ENCODE peak calls at places on chromosomes 7 and 10, in six cellular contexts. One of them, this sample, is unnamed.

GRCh38 chr10:118918116-118918515 is 111.4 kb upstream of the NANOS1 start:
- DNase-seq in fibroblast of the aortic adventitia: no peak
- DNase-seq in foreskin fibroblast: no peak
- DNase-seq in lower lobe of right lung: no peak
- DNase-seq in CD8-positive, alpha-beta T cell: no peak
- DNase-seq in hepatocyte: no peak
- DNase-seq in this sample: no peak

GRCh38 chr10:83764681-83765080 is 374.6 kb upstream of the GHITM start:
- DNase-seq in fibroblast of the aortic adventitia: no peak
- DNase-seq in foreskin fibroblast: no peak
- DNase-seq in lower lobe of right lung: no peak
- DNase-seq in CD8-positive, alpha-beta T cell: no peak
- DNase-seq in hepatocyte: peak; percentile 59
- DNase-seq in this sample: peak; percentile 1

GRCh38 chr10:42242135-42242805 is 396.1 kb downstream of the ZNF33B start:
- DNase-seq in fibroblast of the aortic adventitia: no peak
- DNase-seq in foreskin fibroblast: peak; percentile 6
- DNase-seq in lower lobe of right lung: no peak
- DNase-seq in CD8-positive, alpha-beta T cell: no peak
- DNase-seq in hepatocyte: no peak
- DNase-seq in this sample: no peak

GRCh38 chr7:124269774-124270173 is 236.9 kb upstream of the TMEM229A start:
- DNase-seq in fibroblast of the aortic adventitia: no peak
- DNase-seq in foreskin fibroblast: no peak
- DNase-seq in lower lobe of right lung: no peak
- DNase-seq in CD8-positive, alpha-beta T cell: no peak
- DNase-seq in hepatocyte: no peak
- DNase-seq in this sample: no peak

GRCh38 chr10:33010132-33011037 is 52.4 kb upstream of the ITGB1 start:
- DNase-seq in fibroblast of the aortic adventitia: peak; percentile 80
- DNase-seq in foreskin fibroblast: peak; percentile 84
- DNase-seq in lower lobe of right lung: no peak
- DNase-seq in CD8-positive, alpha-beta T cell: peak; percentile 30
- DNase-seq in hepatocyte: peak; percentile 54
- DNase-seq in this sample: peak; percentile 84

GRCh38 chr7:2438775-2439174 is 35.4 kb downstream of the CHST12 start:
- DNase-seq in fibroblast of the aortic adventitia: no peak
- DNase-seq in foreskin fibroblast: no peak
- DNase-seq in lower lobe of right lung: no peak
- DNase-seq in CD8-positive, alpha-beta T cell: no peak
- DNase-seq in hepatocyte: no peak
- DNase-seq in this sample: no peak

GRCh38 chr7:159061674-159062212 is 82.9 kb downstream of the VIPR2 start:
- DNase-seq in fibroblast of the aortic adventitia: no peak
- DNase-seq in foreskin fibroblast: no peak
- DNase-seq in lower lobe of right lung: no peak
- DNase-seq in CD8-positive, alpha-beta T cell: no peak
- DNase-seq in hepatocyte: peak; percentile 63
- DNase-seq in this sample: peak; percentile 24

GRCh38 chr10:60594476-60595051 is 183.7 kb upstream of the CDK1 start:
- DNase-seq in fibroblast of the aortic adventitia: peak; percentile 26
- DNase-seq in foreskin fibroblast: peak; percentile 71
- DNase-seq in lower lobe of right lung: no peak
- DNase-seq in CD8-positive, alpha-beta T cell: no peak
- DNase-seq in hepatocyte: no peak
- DNase-seq in this sample: peak; percentile 70

GRCh38 chr7:140078392-140078791 is 15.6 kb upstream of the PARP12 start:
- DNase-seq in fibroblast of the aortic adventitia: no peak
- DNase-seq in foreskin fibroblast: no peak
- DNase-seq in lower lobe of right lung: no peak
- DNase-seq in CD8-positive, alpha-beta T cell: peak; percentile 25
- DNase-seq in hepatocyte: no peak
- DNase-seq in this sample: no peak

GRCh38 chr7:70400829-70401380 is 731.0 kb upstream of the GALNT17 start:
- DNase-seq in fibroblast of the aortic adventitia: no peak
- DNase-seq in foreskin fibroblast: no peak
- DNase-seq in lower lobe of right lung: no peak
- DNase-seq in CD8-positive, alpha-beta T cell: no peak
- DNase-seq in hepatocyte: no peak
- DNase-seq in this sample: no peak

GRCh38 chr10:110775022-110775379 is 96.7 kb upstream of the PDCD4 start:
- DNase-seq in fibroblast of the aortic adventitia: no peak
- DNase-seq in foreskin fibroblast: no peak
- DNase-seq in lower lobe of right lung: no peak
- DNase-seq in CD8-positive, alpha-beta T cell: no peak
- DNase-seq in hepatocyte: peak; percentile 63
- DNase-seq in this sample: no peak

GRCh38 chr7:74291535-74291934 is 2.3 kb downstream of the CLIP2 start:
- DNase-seq in fibroblast of the aortic adventitia: no peak
- DNase-seq in foreskin fibroblast: no peak
- DNase-seq in lower lobe of right lung: no peak
- DNase-seq in CD8-positive, alpha-beta T cell: no peak
- DNase-seq in hepatocyte: no peak
- DNase-seq in this sample: no peak

DNA sequence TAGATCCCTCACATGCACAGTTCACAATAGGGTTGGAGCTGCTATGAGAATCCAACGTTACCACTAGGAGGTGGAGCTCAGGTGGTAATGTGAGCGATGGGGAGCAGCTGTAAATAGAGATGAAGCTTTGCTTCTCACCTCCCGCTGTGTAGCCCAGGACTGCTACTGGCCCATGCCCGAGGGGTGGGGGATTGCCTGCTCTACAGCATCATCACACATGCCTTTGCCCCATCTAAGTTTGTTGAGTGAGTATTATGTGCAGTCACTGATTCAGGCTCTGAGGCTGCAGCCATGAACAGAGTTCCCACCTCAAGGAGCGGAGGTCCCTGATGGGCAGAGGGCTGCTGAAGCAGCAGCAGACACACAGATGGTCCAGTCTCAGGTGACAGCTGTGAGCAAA is 94.1 kb downstream of the CHST15 start:
- DNase-seq in fibroblast of the aortic adventitia: no peak
- DNase-seq in foreskin fibroblast: no peak
- DNase-seq in lower lobe of right lung: no peak
- DNase-seq in CD8-positive, alpha-beta T cell: no peak
- DNase-seq in hepatocyte: no peak
- DNase-seq in this sample: no peak
- TF ChIP-seq CTCF in fibroblast of the aortic adventitia: no peak
- TF ChIP-seq CTCF in foreskin fibroblast: no peak
- TF ChIP-seq CTCF in lower lobe of right lung: no peak
- TF ChIP-seq CTCF in CD8-positive, alpha-beta T cell: no peak
- TF ChIP-seq CTCF in hepatocyte: no peak
- TF ChIP-seq CTCF in this sample: peak; percentile 3

DNA sequence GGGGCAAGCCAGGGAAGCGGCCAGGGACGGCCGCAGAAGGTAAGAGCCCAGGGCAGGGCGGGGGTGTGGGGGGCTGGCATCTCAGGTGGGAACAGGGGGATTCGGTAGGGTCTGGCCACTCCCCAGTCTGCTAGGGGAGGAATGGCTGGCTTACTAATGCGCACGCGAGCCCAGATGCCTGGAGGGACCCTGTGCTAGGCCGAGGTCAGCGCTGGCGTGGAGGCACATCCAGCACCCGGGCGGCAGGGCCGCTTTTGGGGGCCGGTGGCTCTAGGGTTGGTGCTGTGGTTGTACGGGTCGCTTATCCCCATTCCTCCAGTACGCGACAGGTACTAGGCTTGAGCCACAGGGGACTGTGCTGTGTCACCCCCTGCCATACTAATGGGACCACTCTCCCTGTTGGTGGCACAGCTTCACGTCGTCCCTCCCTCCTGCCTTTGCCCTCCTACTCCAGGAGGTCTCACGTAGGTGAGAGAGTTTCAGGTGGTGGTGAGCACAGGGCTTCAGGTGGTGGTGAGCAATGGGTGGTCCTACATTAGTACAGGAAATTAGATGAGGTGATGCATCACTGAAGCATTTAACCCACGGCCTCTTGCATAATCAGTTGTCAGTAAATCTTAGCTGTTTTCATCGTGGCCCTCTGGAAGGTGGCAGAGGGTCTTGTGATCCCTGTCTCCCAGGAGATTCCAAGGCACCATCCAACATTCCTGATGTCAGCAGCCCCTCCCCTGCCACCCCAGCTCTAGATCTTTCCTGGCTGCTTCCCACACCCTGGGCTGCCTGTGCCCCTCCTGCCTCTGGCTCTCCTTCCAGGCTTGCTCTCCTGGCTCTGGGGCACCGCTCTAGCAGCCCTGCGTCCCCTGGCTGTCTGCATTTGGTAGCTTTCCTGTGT is 981 bp downstream of the AEBP1 start:
- DNase-seq in fibroblast of the aortic adventitia: peak; percentile 76
- DNase-seq in foreskin fibroblast: peak; percentile 76
- DNase-seq in lower lobe of right lung: no peak
- DNase-seq in CD8-positive, alpha-beta T cell: no peak
- DNase-seq in hepatocyte: peak; percentile 66
- DNase-seq in this sample: peak; percentile 76
- H3K4me3 ChIP-seq in fibroblast of the aortic adventitia: peak overlapping the region; percentile 95
- H3K4me3 ChIP-seq in foreskin fibroblast: peak overlapping the region; percentile 81
- H3K4me3 ChIP-seq in lower lobe of right lung: peak overlapping the region; percentile 59
- H3K4me3 ChIP-seq in CD8-positive, alpha-beta T cell: peak overlapping the region; percentile 63
- H3K4me3 ChIP-seq in hepatocyte: peak overlapping the region; percentile 82
- H3K4me3 ChIP-seq in this sample: peak overlapping the region; percentile 53

DNA sequence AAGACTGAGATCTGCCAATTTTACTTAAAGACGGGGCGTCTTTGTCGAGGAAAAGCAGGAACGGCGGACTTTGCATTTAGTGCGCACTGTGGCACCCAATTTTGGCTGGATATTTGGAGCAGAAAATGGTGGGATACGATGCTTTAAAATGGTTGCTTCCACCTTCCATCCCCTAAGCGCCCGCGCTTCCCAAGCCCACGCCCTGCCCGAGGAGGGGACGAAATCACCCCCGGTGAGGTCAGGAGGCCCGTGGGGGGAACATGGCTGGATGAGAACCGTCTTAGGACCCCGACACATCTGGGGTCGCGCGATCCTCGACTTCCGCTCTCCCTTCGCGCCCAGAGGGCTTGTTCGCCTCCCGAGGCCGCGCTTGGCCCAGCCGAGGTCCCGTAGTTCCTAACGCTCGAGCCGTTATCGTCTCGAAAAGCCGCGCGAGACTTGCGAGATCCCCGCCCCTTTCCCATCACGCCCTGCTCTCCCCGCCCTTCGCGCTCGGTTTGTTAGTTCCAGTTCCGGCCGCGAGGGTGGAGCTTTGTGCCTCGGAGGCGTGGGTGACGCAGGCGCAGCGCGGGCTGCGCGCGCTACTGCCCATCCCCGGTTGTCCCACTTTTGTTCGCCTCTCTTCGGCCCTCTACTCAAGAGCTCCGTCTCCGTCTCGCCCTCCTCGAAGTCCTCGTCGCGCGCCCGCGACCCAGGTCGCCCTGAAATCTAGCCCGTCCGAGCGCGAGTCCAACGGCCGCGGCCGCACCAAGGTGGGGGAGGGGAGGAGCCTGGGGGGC is at the start of gene SRRT:
- DNase-seq in fibroblast of the aortic adventitia: peak; percentile 98
- DNase-seq in foreskin fibroblast: peak; percentile 99
- DNase-seq in lower lobe of right lung: peak; percentile 99
- DNase-seq in CD8-positive, alpha-beta T cell: peak; percentile 98
- DNase-seq in hepatocyte: peak; percentile 99
- DNase-seq in this sample: peak; percentile 99
- TF ChIP-seq CTCF in fibroblast of the aortic adventitia: peak; percentile 59
- TF ChIP-seq CTCF in foreskin fibroblast: no peak
- TF ChIP-seq CTCF in lower lobe of right lung: peak; percentile 46
- TF ChIP-seq CTCF in CD8-positive, alpha-beta T cell: no peak
- TF ChIP-seq CTCF in hepatocyte: no peak
- TF ChIP-seq CTCF in this sample: peak; percentile 39

DNA sequence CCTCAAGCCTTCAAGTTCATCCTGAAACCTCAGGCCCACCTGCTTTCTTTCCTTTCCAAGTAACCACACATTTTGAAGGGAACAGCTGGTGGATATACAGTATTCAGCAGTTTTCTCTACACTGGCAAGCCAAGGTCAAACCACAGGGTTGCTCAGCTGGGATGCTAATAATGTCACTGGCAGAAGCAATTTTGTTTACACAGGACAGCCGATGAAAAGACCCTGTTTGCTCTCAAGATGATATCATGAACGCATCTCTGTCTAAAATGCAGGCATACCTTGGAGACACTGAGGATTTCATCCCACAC is 186.2 kb downstream of the USP6NL start:
- DNase-seq in fibroblast of the aortic adventitia: no peak
- DNase-seq in foreskin fibroblast: no peak
- DNase-seq in lower lobe of right lung: no peak
- DNase-seq in CD8-positive, alpha-beta T cell: no peak
- DNase-seq in hepatocyte: no peak
- DNase-seq in this sample: peak; percentile 58
- H3K4me3 ChIP-seq in fibroblast of the aortic adventitia: no peak overlapping the region
- H3K4me3 ChIP-seq in foreskin fibroblast: no peak overlapping the region
- H3K4me3 ChIP-seq in lower lobe of right lung: no peak overlapping the region
- H3K4me3 ChIP-seq in CD8-positive, alpha-beta T cell: no peak overlapping the region
- H3K4me3 ChIP-seq in hepatocyte: no peak overlapping the region
- H3K4me3 ChIP-seq in this sample: no peak overlapping the region